ENCODE peak calls at places on chromosomes 6 and 20, in six cellular contexts. H, M, D, X, R and A are unnamed samples.

GRCh38 chr6:109292420-109292819 is 89.8 kb downstream of the CD164 start:
- DNase-seq in D (no peak), M (no peak), R (no peak), X (no peak), H (no peak), A (no peak)

GRCh38 chr6:53282741-53283140 is 66.0 kb downstream of the ELOVL5 start:
- DNase-seq in H (no peak), D (no peak), M (no peak), X (no peak), R (no peak), A (no peak)

GRCh38 chr6:149093643-149094042 is 223.9 kb upstream of the TAB2 start:
- DNase-seq in D (no peak), H (no peak), M (no peak), R (peak; percentile 59), X (no peak), A (no peak)

GRCh38 chr6:134537146-134537555 is 219.2 kb upstream of the SGK1 start:
- DNase-seq in D (no peak), M (no peak), X (no peak), H (no peak), R (peak; percentile 93), A (no peak)

GRCh38 chr20:33653218-33653899 is 8.8 kb upstream of the C20orf144 start:
- DNase-seq in M (peak; percentile 79), D (no peak), R (peak; percentile 69), X (no peak), H (peak; percentile 85), A (peak; percentile 83)

GRCh38 chr6:115643762-115644161 is 416.9 kb downstream of the FRK start:
- DNase-seq in R (peak; percentile 66), X (no peak), D (no peak), M (no peak), H (no peak), A (no peak)

GRCh38 chr20:38108438-38109024 is 56.5 kb downstream of the TGM2 start:
- DNase-seq in M (no peak), D (no peak), H (peak; percentile 93), R (no peak), X (no peak), A (no peak)

GRCh38 chr6:7216941-7217621 is 95.9 kb downstream of the SSR1 start:
- DNase-seq in D (no peak), H (no peak), M (no peak), X (no peak), R (no peak), A (no peak)

GRCh38 chr20:33130553-33130952 is 37.4 kb upstream of the BPIFA2 start:
- DNase-seq in M (no peak), X (no peak), H (no peak), R (peak; percentile 43), D (no peak), A (no peak)

GRCh38 chr20:36717657-36718056 is 28.2 kb downstream of the NDRG3 start:
- DNase-seq in D (no peak), M (no peak), R (peak; percentile 50), X (no peak), H (no peak), A (no peak)

GRCh38 chr20:15396900-15397299 is 1059.5 kb upstream of the FLRT3 start:
- DNase-seq in X (no peak), H (no peak), M (no peak), R (no peak), D (no peak), A (no peak)

GRCh38 chr6:79421707-79422484 is 115.3 kb downstream of the LCA5 start:
- DNase-seq in M (no peak), D (no peak), X (no peak), R (peak; percentile 87), H (no peak), A (no peak)

GRCh38 chr6:10389739-10390494 is 25.0 kb downstream of the TFAP2A start:
- DNase-seq in D (no peak), M (no peak), R (no peak), X (no peak), H (no peak), A (no peak)

GRCh38 chr6:87045521-87046075 is 49.3 kb downstream of the CGA start:
- DNase-seq in H (no peak), R (no peak), D (no peak), M (no peak), X (no peak), A (no peak)

GRCh38 chr20:34037767-34038166 is 44.1 kb downstream of the RALY start:
- DNase-seq in M (no peak), X (no peak), R (no peak), H (no peak), D (no peak), A (no peak)

DNA sequence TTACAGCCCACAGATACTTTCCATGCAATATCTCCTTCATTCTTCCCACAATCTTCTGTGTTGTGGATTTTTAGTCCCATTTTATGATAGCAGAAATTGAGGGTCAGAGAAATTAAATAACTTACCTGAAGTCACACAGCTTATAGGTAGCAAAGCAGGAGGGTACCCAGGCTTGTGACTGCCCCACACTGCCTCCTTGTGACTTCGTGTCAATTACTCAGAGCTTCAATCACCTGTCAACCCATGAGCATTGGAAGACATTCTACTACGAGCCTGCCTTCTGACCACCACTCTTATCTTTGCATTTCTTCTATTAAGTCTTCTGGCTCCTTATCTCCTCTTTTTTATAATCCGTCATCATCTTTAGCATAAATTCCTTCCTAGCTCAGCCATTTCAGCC is 71.6 kb upstream of the NRSN1 start:
- DNase-seq in X (no peak), M (no peak), R (no peak), D (no peak), H (no peak), A (no peak)
- TF ChIP-seq CTCF in X (no peak), M (no peak), R (peak; percentile 24), D (no peak), H (no peak), A (no peak)

DNA sequence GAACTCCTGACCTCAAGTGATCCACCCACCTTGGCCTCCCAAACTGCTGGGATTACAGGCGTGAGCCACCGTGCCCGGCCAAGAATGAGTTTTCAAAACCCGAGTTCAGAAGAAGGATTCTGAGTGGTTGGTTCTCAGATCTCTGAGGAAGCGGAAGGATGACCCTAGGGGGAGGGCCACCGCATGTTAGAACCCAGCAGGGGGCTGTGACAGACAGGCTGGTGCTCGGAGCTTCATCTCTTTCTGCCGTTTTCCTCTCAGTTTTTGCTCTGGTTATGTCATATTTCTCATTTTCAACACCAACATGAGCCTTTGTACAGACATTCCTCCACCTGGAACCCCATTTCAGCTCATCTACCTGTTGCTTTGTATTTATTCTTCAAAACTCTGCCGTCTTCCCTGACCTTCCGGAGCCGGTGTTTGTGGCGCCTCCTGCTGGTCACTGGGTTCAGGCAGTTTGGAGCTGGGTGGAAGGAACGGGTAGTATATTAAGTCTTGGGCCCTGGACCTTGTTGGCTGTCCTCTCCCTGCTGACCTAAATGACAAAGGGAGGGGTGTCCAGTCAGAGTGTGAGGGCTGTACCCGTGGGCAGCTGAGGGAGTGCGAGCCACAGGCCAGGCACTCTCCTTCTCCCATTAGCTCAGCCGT is at the start of gene DEFB123:
- DNase-seq in D (no peak), R (no peak), M (no peak), X (no peak), H (no peak), A (no peak)
- TF ChIP-seq CTCF in D (peak; percentile 58), R (peak; percentile 54), M (no peak), X (peak; percentile 38), H (no peak), A (no peak)

DNA sequence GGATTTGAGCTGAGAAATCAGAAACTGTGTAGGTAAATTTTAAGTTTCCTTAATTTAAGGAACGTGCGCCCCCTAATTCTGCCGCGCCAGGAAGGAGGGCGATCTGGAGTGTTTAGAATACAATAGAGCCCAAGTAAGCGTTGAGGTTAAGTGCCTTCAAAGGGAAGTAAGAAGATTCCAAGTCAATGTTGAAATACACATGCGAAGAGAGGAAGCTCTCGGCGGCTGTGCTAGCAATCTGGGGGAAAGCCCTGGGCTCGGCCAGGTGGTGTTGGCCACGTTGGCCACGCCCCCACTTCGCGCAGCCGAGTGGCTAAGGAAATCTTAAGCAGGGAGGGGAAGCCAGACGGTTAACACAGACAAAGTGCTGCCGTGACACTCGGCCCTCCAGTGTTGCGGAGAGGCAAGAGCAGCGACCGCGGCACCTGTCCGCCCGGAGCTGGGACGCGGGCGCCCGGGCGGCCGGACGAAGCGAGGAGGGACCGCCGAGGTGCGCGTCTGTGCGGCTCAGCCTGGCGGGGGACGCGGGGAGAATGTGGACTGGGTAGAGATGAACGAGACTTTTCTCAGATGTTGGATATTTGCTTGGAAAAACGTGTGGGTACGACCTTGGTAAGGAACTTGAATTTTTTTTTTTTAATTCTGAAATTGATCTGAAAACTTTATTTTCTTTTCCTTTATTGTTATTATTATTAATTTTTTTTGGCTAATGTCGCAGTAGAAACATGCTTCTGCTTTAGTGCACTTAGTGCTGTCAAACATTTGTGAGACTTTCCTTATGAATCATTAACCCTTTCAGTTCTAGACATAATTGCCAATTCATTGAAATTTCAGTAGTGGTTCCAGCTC is at the start of gene PRDM1:
- DNase-seq in R (peak; percentile 87), M (peak; percentile 36), X (peak; percentile 37), H (peak; percentile 86), D (peak; percentile 89), A (peak; percentile 81)
- TF ChIP-seq CTCF in R (peak; percentile 28), M (peak; percentile 51), X (no peak), H (no peak), D (peak; percentile 30), A (peak; percentile 14)

GRCh38 chr6:165858571-165858970 is 195.5 kb upstream of the PDE10A start:
- DNase-seq in D (no peak), M (no peak), X (no peak), H (no peak), R (peak; percentile 15), A (no peak)
- TF ChIP-seq CTCF in D (no peak), M (peak; percentile 28), X (no peak), H (no peak), R (peak; percentile 37), A (no peak)

DNA sequence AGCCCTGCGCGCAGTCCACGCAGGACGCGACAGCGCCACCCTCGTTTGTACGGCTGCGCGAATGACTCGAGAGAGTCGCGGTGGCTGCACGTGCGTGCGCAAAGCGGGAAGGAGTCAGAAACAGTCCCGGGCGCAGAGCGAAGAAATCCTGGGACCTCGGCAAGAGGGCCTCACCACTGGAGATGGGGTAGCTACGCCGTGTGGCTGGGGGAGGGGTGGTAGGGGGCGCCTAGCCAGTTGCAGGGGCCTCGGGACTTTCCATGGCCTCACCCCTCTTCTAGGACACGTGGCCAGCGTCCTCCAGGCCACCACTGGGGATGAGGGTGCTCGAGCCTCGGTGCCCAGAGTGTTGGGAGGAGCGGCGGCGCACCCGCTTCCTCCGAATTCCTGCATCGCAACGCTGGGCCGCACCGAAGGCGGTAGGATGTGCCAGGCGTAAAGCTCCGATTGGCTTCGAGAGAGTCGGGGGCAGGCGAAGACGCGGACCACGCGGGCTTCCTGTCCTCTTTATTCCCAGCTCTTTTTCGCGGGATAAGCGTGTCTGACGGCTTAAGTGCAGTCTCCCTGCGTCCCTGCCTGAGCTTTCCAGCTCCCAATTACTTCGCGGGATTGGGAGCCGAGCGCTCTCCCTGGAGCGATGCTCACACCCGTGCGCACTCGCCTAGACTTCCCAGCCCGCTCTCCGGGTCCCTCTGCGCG is 38.7 kb downstream of the NCR2 start:
- DNase-seq in X (no peak), D (peak; percentile 18), M (no peak), H (no peak), R (no peak), A (peak; percentile 31)
- TF ChIP-seq CTCF in X (no peak), D (no peak), M (no peak), H (no peak), R (no peak), A (no peak)

GRCh38 chr6:28586273-28586672 is 60.6 kb downstream of the GPX5 start:
- DNase-seq in R (peak; percentile 45), X (no peak), D (no peak), M (no peak), H (no peak), A (no peak)

GRCh38 chr6:28585335-28585734 is 59.7 kb downstream of the GPX5 start:
- DNase-seq in X (no peak), R (peak; percentile 76), H (no peak), D (no peak), M (no peak), A (no peak)

GRCh38 chr6:28583463-28583862 is 57.8 kb downstream of the GPX5 start:
- DNase-seq in X (no peak), M (no peak), R (no peak), D (no peak), H (no peak), A (no peak)

GRCh38 chr6:28580484-28580883 is 54.8 kb downstream of the GPX5 start:
- DNase-seq in H (no peak), R (peak; percentile 41), X (no peak), D (no peak), M (no peak), A (no peak)
- TF ChIP-seq CTCF in H (no peak), R (peak; percentile 51), X (no peak), D (peak; percentile 24), M (peak; percentile 51), A (no peak)